ENCODE peak calls at places on chromosomes 2 and 18, in ten cellular contexts. H, T, X, Q, V, S, K, M, G and E are unnamed samples.

GRCh38 chr2:240201861-240202260 is 61.4 kb upstream of the OTOS start:
- DNase-seq in V (no peak), X (no peak), G (no peak), T (no peak), Q (no peak), M (no peak), K (no peak), S (no peak), H (no peak), E (no peak)

GRCh38 chr2:135409436-135409835 is 121.6 kb downstream of the ZRANB3 start:
- DNase-seq in T (no peak), S (peak; percentile 42), V (no peak), H (no peak), Q (no peak), G (no peak), K (no peak), X (no peak), M (no peak), E (no peak)

GRCh38 chr2:47230418-47230817 is 75.3 kb upstream of the STPG4 start:
- DNase-seq in T (peak; percentile 70), Q (peak; percentile 63), K (no peak), G (no peak), M (no peak), S (no peak), X (no peak), V (peak; percentile 31), H (peak; percentile 51), E (peak; percentile 36)

GRCh38 chr2:64522843-64523428 is 1.2 kb upstream of the AFTPH start:
- DNase-seq in X (peak; percentile 83), G (no peak), T (peak; percentile 76), Q (peak; percentile 16), H (peak; percentile 79), K (peak; percentile 84), V (no peak), S (peak; percentile 92), M (peak; percentile 49), E (peak; percentile 69)

GRCh38 chr18:9619990-9620389 is 5.6 kb upstream of the PPP4R1 start:
- DNase-seq in H (no peak), X (no peak), V (no peak), K (no peak), Q (no peak), M (no peak), T (peak; percentile 54), G (no peak), S (no peak), E (no peak)

GRCh38 chr2:48600204-48600813 is 17.3 kb upstream of the GTF2A1L start:
- DNase-seq in X (peak; percentile 43), M (peak; percentile 36), Q (no peak), H (peak; percentile 46), V (no peak), G (no peak), K (peak; percentile 57), T (peak; percentile 27), S (peak; percentile 76), E (no peak)

GRCh38 chr2:134668821-134669220 is 50.0 kb downstream of the TMEM163 start:
- DNase-seq in K (peak; percentile 70), S (no peak), Q (no peak), T (peak; percentile 83), G (no peak), X (no peak), M (no peak), V (no peak), H (peak; percentile 57), E (no peak)

GRCh38 chr18:3851159-3851558 is 401.2 kb downstream of the TGIF1 start:
- DNase-seq in S (no peak), H (peak; percentile 94), M (no peak), V (no peak), K (no peak), X (no peak), G (no peak), T (no peak), Q (no peak), E (no peak)

GRCh38 chr2:66699481-66700180 is 264.7 kb downstream of the MEIS1 start:
- DNase-seq in K (peak; percentile 59), Q (no peak), T (no peak), S (no peak), V (no peak), H (no peak), G (no peak), X (no peak), M (no peak), E (no peak)

GRCh38 chr2:171095014-171095582 is 65.6 kb downstream of the TLK1 start:
- DNase-seq in K (no peak), X (no peak), H (no peak), G (no peak), Q (no peak), M (no peak), T (no peak), V (no peak), S (no peak), E (no peak)

GRCh38 chr2:182379235-182379634 is 47.6 kb downstream of the PDE1A start:
- DNase-seq in H (peak; percentile 66), M (no peak), Q (no peak), T (peak; percentile 56), X (no peak), V (no peak), S (no peak), K (peak; percentile 79), G (no peak), E (no peak)

GRCh38 chr2:10375570-10376266 is 72.4 kb downstream of the ODC1 start:
- DNase-seq in S (peak; percentile 57), M (no peak), G (no peak), V (peak; percentile 27), Q (no peak), T (no peak), H (no peak), K (no peak), X (no peak), E (no peak)

GRCh38 chr2:23900927-23901322 is 26.0 kb downstream of the ATAD2B start:
- DNase-seq in T (peak; percentile 89), H (peak; percentile 86), X (peak; percentile 86), V (no peak), K (peak; percentile 18), G (no peak), S (no peak), Q (no peak), M (no peak), E (no peak)

GRCh38 chr2:148876190-148876588 is 1.2 kb downstream of the KIF5C start:
- DNase-seq in K (no peak), S (no peak), Q (no peak), X (no peak), H (no peak), T (no peak), M (peak; percentile 21), V (no peak), G (peak; percentile 3), E (no peak)

GRCh38 chr2:169734172-169734847 is 678 bp downstream of the KLHL23 start:
- DNase-seq in S (peak; percentile 32), G (no peak), M (peak; percentile 55), H (no peak), K (peak; percentile 58), T (peak; percentile 12), X (no peak), Q (peak; percentile 23), V (no peak), E (no peak)

GRCh38 chr2:229335877-229336346 is 64.8 kb upstream of the PID1 start:
- DNase-seq in V (no peak), G (no peak), K (no peak), T (no peak), Q (no peak), X (no peak), H (no peak), M (no peak), S (no peak), E (no peak)

GRCh38 chr2:130852521-130853115 is 15.9 kb downstream of the ARHGEF4 start:
- DNase-seq in X (no peak), H (no peak), Q (no peak), T (no peak), V (no peak), K (no peak), M (no peak), S (no peak), G (no peak), E (no peak)

GRCh38 chr2:127531133-127531709 is 4.3 kb upstream of the MYO7B start:
- DNase-seq in X (no peak), Q (no peak), S (no peak), H (no peak), V (no peak), M (no peak), G (no peak), K (no peak), T (peak; percentile 3), E (no peak)

GRCh38 chr2:69848186-69848790 is 18.8 kb downstream of the GMCL1 start:
- DNase-seq in X (no peak), K (no peak), S (no peak), M (no peak), Q (no peak), V (no peak), H (no peak), G (no peak), T (no peak), E (no peak)

GRCh38 chr2:17101091-17101490 is 417.1 kb downstream of the RAD51AP2 start:
- DNase-seq in X (no peak), Q (no peak), G (no peak), T (peak; percentile 18), K (no peak), H (no peak), M (no peak), V (no peak), S (no peak), E (no peak)

GRCh38 chr2:125172181-125172580 is 1147.1 kb downstream of the CNTNAP5 start:
- DNase-seq in T (peak; percentile 30), H (no peak), Q (no peak), S (no peak), V (no peak), G (no peak), X (no peak), K (no peak), M (no peak), E (no peak)

GRCh38 chr2:72623481-72623880 is 202.4 kb downstream of the EXOC6B start:
- DNase-seq in M (no peak), V (no peak), Q (no peak), H (peak; percentile 50), T (peak; percentile 69), K (no peak), X (no peak), S (no peak), G (no peak), E (no peak)

GRCh38 chr2:49286726-49287125 is 132.4 kb upstream of the FSHR start:
- DNase-seq in S (no peak), K (no peak), X (no peak), H (no peak), M (no peak), V (no peak), G (no peak), Q (no peak), T (no peak), E (no peak)

GRCh38 chr2:95319481-95320343 is 22.6 kb downstream of the KCNIP3 start:
- DNase-seq in G (no peak), M (no peak), S (no peak), H (no peak), K (no peak), Q (no peak), V (no peak), T (no peak), X (no peak), E (no peak)

GRCh38 chr2:197909377-197909776 is 105.0 kb downstream of the PLCL1 start:
- DNase-seq in K (no peak), T (peak; percentile 91), V (no peak), G (no peak), X (peak; percentile 56), H (peak; percentile 77), Q (no peak), S (no peak), M (no peak), E (no peak)

GRCh38 chr2:220117010-220117409 is 489.6 kb downstream of the SLC4A3 start:
- DNase-seq in H (no peak), V (no peak), T (no peak), S (no peak), Q (no peak), G (no peak), K (no peak), M (no peak), X (no peak), E (no peak)

GRCh38 chr18:34158881-34159690 is 65.6 kb downstream of the NOL4 start:
- DNase-seq in H (no peak), S (no peak), X (peak; percentile 4), K (peak; percentile 83), T (peak; percentile 62), G (no peak), Q (peak; percentile 9), M (peak; percentile 77), V (peak; percentile 58), E (no peak)

GRCh38 chr18:48676346-48676745 is 137.5 kb downstream of the CTIF start:
- DNase-seq in T (no peak), K (no peak), X (no peak), H (peak; percentile 54), G (no peak), V (no peak), S (no peak), M (no peak), Q (no peak), E (no peak)